ENCODE peak calls at places on chromosomes 11 and 22, in four cellular contexts. T, R, H and S are unnamed samples.

GRCh38 chr11:64304032-64304315 is 1.4 kb upstream of the ESRRA start:
- DNase-seq in T (no peak), R (no peak), H (no peak), S (no peak)

GRCh38 chr22:35419756-35420155 is 19.8 kb downstream of the MCM5 start:
- DNase-seq in T (no peak), R (no peak), H (no peak), S (no peak)

GRCh38 chr22:24985824-24986214 is 33.3 kb downstream of the KIAA1671 start:
- DNase-seq in T (peak; percentile 96), R (no peak), H (no peak), S (no peak)

GRCh38 chr22:33821290-33821689 is 99.0 kb downstream of the LARGE1 start:
- DNase-seq in T (no peak), R (no peak), H (no peak), S (no peak)

GRCh38 chr22:44821741-44822425 is 69.5 kb downstream of the ARHGAP8 start:
- DNase-seq in T (no peak), R (no peak), H (no peak), S (no peak)

GRCh38 chr22:37884420-37884819 is 21.7 kb upstream of the MICALL1 start:
- DNase-seq in T (no peak), R (no peak), H (no peak), S (no peak)

GRCh38 chr22:32801436-32802290 is at the start of gene TIMP3:
- DNase-seq in T (peak; percentile 83), R (peak; percentile 88), H (no peak), S (no peak)

GRCh38 chr11:117279711-117280376 is 11.3 kb upstream of the BACE1-AS start:
- DNase-seq in T (peak; percentile 33), R (no peak), H (no peak), S (no peak)

GRCh38 chr11:70203749-70204465 is 811 bp downstream of the FADD start:
- DNase-seq in T (peak; percentile 82), R (peak; percentile 86), H (peak; percentile 86), S (peak; percentile 66)

GRCh38 chr11:128415539-128415938 is 171.8 kb downstream of the ETS1 start:
- DNase-seq in T (no peak), R (no peak), H (peak; percentile 42), S (no peak)

GRCh38 chr11:125401235-125401634 is 94.8 kb downstream of the FEZ1 start:
- DNase-seq in T (no peak), R (no peak), H (no peak), S (no peak)

GRCh38 chr22:33006220-33006954 is 51.8 kb downstream of the SYN3 start:
- DNase-seq in T (no peak), R (no peak), H (no peak), S (no peak)

GRCh38 chr22:25404923-25405853 is 159.3 kb upstream of the GRK3 start:
- DNase-seq in T (peak; percentile 78), R (peak; percentile 77), H (peak; percentile 76), S (peak; percentile 89)

GRCh38 chr11:122895591-122895990 is 13.0 kb downstream of the JHY start:
- DNase-seq in T (no peak), R (no peak), H (no peak), S (no peak)

GRCh38 chr11:17839973-17840611 is 105.5 kb downstream of the KCNC1 start:
- DNase-seq in T (peak; percentile 3), R (no peak), H (no peak), S (no peak)

GRCh38 chr11:102111011-102111786 is 952 bp downstream of the YAP1 start:
- DNase-seq in T (peak; percentile 95), R (peak; percentile 85), H (peak; percentile 12), S (peak; percentile 32)

GRCh38 chr22:25777870-25778269 is 35.9 kb downstream of the MYO18B start:
- DNase-seq in T (peak; percentile 62), R (no peak), H (peak; percentile 60), S (peak; percentile 51)

GRCh38 chr11:84437129-84438123 is 1151.3 kb upstream of the CCDC90B start:
- DNase-seq in T (no peak), R (peak; percentile 51), H (peak; percentile 40), S (peak; percentile 27)

GRCh38 chr11:35798983-35799382 is 136.4 kb downstream of the TRIM44 start:
- DNase-seq in T (no peak), R (no peak), H (no peak), S (no peak)

GRCh38 chr11:84194696-84195095 is 908.5 kb upstream of the CCDC90B start:
- DNase-seq in T (no peak), R (no peak), H (no peak), S (no peak)

GRCh38 chr11:95245038-95245437 is 14.0 kb upstream of the SESN3 start:
- DNase-seq in T (peak; percentile 69), R (no peak), H (peak; percentile 11), S (no peak)

GRCh38 chr11:60242607-60243292 is at the start of gene MS4A4E:
- DNase-seq in T (no peak), R (no peak), H (no peak), S (no peak)

GRCh38 chr11:32448232-32448631 is 12.9 kb upstream of the WT1 start:
- DNase-seq in T (peak; percentile 71), R (no peak), H (peak; percentile 49), S (no peak)

GRCh38 chr11:133892584-133893380 is 47.5 kb upstream of the SPATA19 start:
- DNase-seq in T (no peak), R (peak; percentile 32), H (no peak), S (no peak)

GRCh38 chr11:95867105-95867504 is 56.8 kb downstream of the MTMR2 start:
- DNase-seq in T (no peak), R (no peak), H (no peak), S (no peak)

GRCh38 chr11:130002352-130002845 is at the start of gene PRDM10:
- DNase-seq in T (peak; percentile 96), R (peak; percentile 96), H (peak; percentile 96), S (peak; percentile 91)

GRCh38 chr11:42422094-42422493 is 889.7 kb upstream of the API5 start:
- DNase-seq in T (peak; percentile 5), R (no peak), H (no peak), S (no peak)